ENCODE peak calls at places on chromosome 16, in ten cellular contexts. One of them, this sample, is unnamed.

GRCh38 chr16:19655242-19655777 is 62.7 kb downstream of the KNOP1 start:
- DNase-seq in thyroid gland: no peak
- DNase-seq in Peyer's patch: no peak
- DNase-seq in transverse colon: no peak
- DNase-seq in breast epithelium: no peak
- DNase-seq in tibial nerve: no peak
- DNase-seq in HCT116: no peak
- DNase-seq in A549: no peak
- DNase-seq in H54: no peak
- DNase-seq in stomach: no peak
- DNase-seq in this sample: no peak

GRCh38 chr16:22220076-22220453 is 14.0 kb downstream of the EEF2K start:
- DNase-seq in thyroid gland: no peak
- DNase-seq in breast epithelium: no peak
- DNase-seq in transverse colon: peak
- DNase-seq in H54: no peak
- DNase-seq in Peyer's patch: no peak
- DNase-seq in HCT116: no peak
- DNase-seq in tibial nerve: no peak
- DNase-seq in stomach: no peak
- DNase-seq in A549: no peak
- DNase-seq in this sample: no peak

GRCh38 chr16:23324727-23325126 is 22.6 kb downstream of the SCNN1B start:
- DNase-seq in tibial nerve: peak
- DNase-seq in Peyer's patch: no peak
- DNase-seq in A549: no peak
- DNase-seq in breast epithelium: peak
- DNase-seq in transverse colon: peak
- DNase-seq in HCT116: no peak
- DNase-seq in stomach: peak
- DNase-seq in H54: no peak
- DNase-seq in thyroid gland: peak
- DNase-seq in this sample: no peak

GRCh38 chr16:53058441-53058840 is 3.6 kb downstream of the CHD9 start:
- DNase-seq in A549: no peak
- DNase-seq in H54: no peak
- DNase-seq in Peyer's patch: no peak
- DNase-seq in breast epithelium: no peak
- DNase-seq in HCT116: no peak
- DNase-seq in stomach: no peak
- DNase-seq in thyroid gland: peak
- DNase-seq in transverse colon: no peak
- DNase-seq in tibial nerve: no peak
- DNase-seq in this sample: no peak

GRCh38 chr16:75264999-75265910 is 13.8 kb upstream of the BCAR1 start:
- DNase-seq in breast epithelium: no peak
- DNase-seq in H54: no peak
- DNase-seq in tibial nerve: no peak
- DNase-seq in transverse colon: peak
- DNase-seq in HCT116: no peak
- DNase-seq in thyroid gland: peak
- DNase-seq in stomach: peak
- DNase-seq in Peyer's patch: no peak
- DNase-seq in A549: no peak
- DNase-seq in this sample: peak

GRCh38 chr16:88957887-88958577 is 19.0 kb downstream of the CBFA2T3 start:
- DNase-seq in breast epithelium: no peak
- DNase-seq in HCT116: no peak
- DNase-seq in Peyer's patch: peak
- DNase-seq in A549: no peak
- DNase-seq in thyroid gland: no peak
- DNase-seq in tibial nerve: no peak
- DNase-seq in transverse colon: no peak
- DNase-seq in H54: no peak
- DNase-seq in stomach: no peak
- DNase-seq in this sample: no peak

GRCh38 chr16:66578596-66579531 is at the start of gene CMTM2:
- DNase-seq in thyroid gland: no peak
- DNase-seq in breast epithelium: no peak
- DNase-seq in HCT116: no peak
- DNase-seq in stomach: no peak
- DNase-seq in Peyer's patch: no peak
- DNase-seq in transverse colon: no peak
- DNase-seq in tibial nerve: no peak
- DNase-seq in A549: no peak
- DNase-seq in H54: no peak
- DNase-seq in this sample: peak

GRCh38 chr16:87765473-87765775 is 362 bp downstream of the KLHDC4 start:
- DNase-seq in stomach: no peak
- DNase-seq in tibial nerve: no peak
- DNase-seq in breast epithelium: no peak
- DNase-seq in transverse colon: peak
- DNase-seq in thyroid gland: no peak
- DNase-seq in Peyer's patch: peak
- DNase-seq in H54: peak
- DNase-seq in A549: no peak
- DNase-seq in HCT116: no peak
- DNase-seq in this sample: peak

GRCh38 chr16:1991588-1992474 is 2.1 kb downstream of the SYNGR3 start:
- DNase-seq in transverse colon: peak
- DNase-seq in tibial nerve: peak
- DNase-seq in thyroid gland: peak
- DNase-seq in A549: peak
- DNase-seq in HCT116: peak
- DNase-seq in stomach: peak
- DNase-seq in H54: no peak
- DNase-seq in Peyer's patch: peak
- DNase-seq in breast epithelium: peak
- DNase-seq in this sample: peak

GRCh38 chr16:23389201-23389600 is 63.8 kb downstream of the COG7 start:
- DNase-seq in HCT116: no peak
- DNase-seq in A549: no peak
- DNase-seq in thyroid gland: no peak
- DNase-seq in tibial nerve: no peak
- DNase-seq in Peyer's patch: no peak
- DNase-seq in transverse colon: no peak
- DNase-seq in stomach: no peak
- DNase-seq in H54: no peak
- DNase-seq in breast epithelium: no peak
- DNase-seq in this sample: no peak

GRCh38 chr16:27321013-27321960 is 7.5 kb downstream of the IL4R start:
- DNase-seq in breast epithelium: no peak
- DNase-seq in A549: no peak
- DNase-seq in thyroid gland: no peak
- DNase-seq in Peyer's patch: no peak
- DNase-seq in HCT116: no peak
- DNase-seq in transverse colon: no peak
- DNase-seq in H54: peak
- DNase-seq in stomach: no peak
- DNase-seq in tibial nerve: no peak
- DNase-seq in this sample: no peak

GRCh38 chr16:89905511-89906140 is 13.0 kb upstream of the MC1R start:
- DNase-seq in transverse colon: no peak
- DNase-seq in HCT116: no peak
- DNase-seq in thyroid gland: no peak
- DNase-seq in H54: no peak
- DNase-seq in tibial nerve: no peak
- DNase-seq in breast epithelium: no peak
- DNase-seq in stomach: no peak
- DNase-seq in Peyer's patch: no peak
- DNase-seq in A549: no peak
- DNase-seq in this sample: no peak

GRCh38 chr16:14320406-14320805 is 249.3 kb downstream of the MRTFB start:
- DNase-seq in H54: no peak
- DNase-seq in breast epithelium: no peak
- DNase-seq in HCT116: no peak
- DNase-seq in stomach: no peak
- DNase-seq in thyroid gland: no peak
- DNase-seq in A549: no peak
- DNase-seq in tibial nerve: no peak
- DNase-seq in transverse colon: no peak
- DNase-seq in Peyer's patch: no peak
- DNase-seq in this sample: no peak
- TF ChIP-seq POLR2A in H54: no peak
- TF ChIP-seq POLR2A in breast epithelium: no peak
- TF ChIP-seq POLR2A in HCT116: no peak
- TF ChIP-seq POLR2A in stomach: no peak
- TF ChIP-seq POLR2A in thyroid gland: no peak
- TF ChIP-seq POLR2A in A549: no peak
- TF ChIP-seq POLR2A in tibial nerve: no peak
- TF ChIP-seq POLR2A in transverse colon: no peak
- TF ChIP-seq POLR2A in Peyer's patch: no peak
- TF ChIP-seq POLR2A in this sample: no peak

DNA sequence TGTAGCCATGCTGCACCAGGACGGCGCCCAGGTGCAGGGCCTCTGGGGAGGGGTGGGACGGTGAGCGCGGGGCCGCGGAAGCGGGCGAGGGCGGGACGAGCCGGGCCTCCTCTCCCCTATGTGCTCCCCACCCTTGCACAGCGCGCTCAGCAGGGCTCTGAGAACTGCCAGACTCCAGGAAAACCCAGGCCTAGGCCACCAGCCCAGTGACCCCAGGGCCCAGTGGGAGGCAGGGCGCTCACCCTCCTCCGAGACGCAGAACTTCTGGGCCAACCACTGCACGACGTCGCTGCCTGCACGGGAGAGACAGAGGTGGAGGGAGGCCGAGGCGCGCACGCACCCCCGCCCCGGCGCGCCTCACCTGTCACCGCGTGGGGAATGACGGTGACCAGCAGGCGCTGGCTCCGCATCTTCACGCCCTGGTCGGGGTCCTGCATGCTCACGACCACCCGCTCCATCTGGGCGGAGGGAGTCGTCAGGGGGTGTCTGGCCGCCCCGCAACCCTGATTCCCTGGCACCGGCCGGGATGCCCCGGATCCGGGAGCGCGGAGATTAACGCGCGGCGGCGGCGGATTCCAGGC is 613 bp downstream of the RGS11 start:
- DNase-seq in H54: no peak
- DNase-seq in HCT116: no peak
- DNase-seq in tibial nerve: no peak
- DNase-seq in breast epithelium: no peak
- DNase-seq in stomach: no peak
- DNase-seq in thyroid gland: no peak
- DNase-seq in A549: no peak
- DNase-seq in transverse colon: no peak
- DNase-seq in Peyer's patch: no peak
- DNase-seq in this sample: no peak
- TF ChIP-seq POLR2A in H54: no peak
- TF ChIP-seq POLR2A in HCT116: no peak
- TF ChIP-seq POLR2A in tibial nerve: no peak
- TF ChIP-seq POLR2A in breast epithelium: no peak
- TF ChIP-seq POLR2A in stomach: no peak
- TF ChIP-seq POLR2A in thyroid gland: no peak
- TF ChIP-seq POLR2A in A549: no peak
- TF ChIP-seq POLR2A in transverse colon: no peak
- TF ChIP-seq POLR2A in Peyer's patch: no peak
- TF ChIP-seq POLR2A in this sample: no peak

GRCh38 chr16:30652718-30653117 is 2.0 kb downstream of the PRR14 start:
- DNase-seq in A549: no peak
- DNase-seq in tibial nerve: no peak
- DNase-seq in Peyer's patch: no peak
- DNase-seq in thyroid gland: no peak
- DNase-seq in breast epithelium: no peak
- DNase-seq in stomach: no peak
- DNase-seq in H54: no peak
- DNase-seq in transverse colon: no peak
- DNase-seq in HCT116: no peak
- DNase-seq in this sample: no peak

GRCh38 chr16:30649725-30650368 is 913 bp upstream of the PRR14 start:
- DNase-seq in tibial nerve: peak
- DNase-seq in transverse colon: no peak
- DNase-seq in H54: no peak
- DNase-seq in stomach: no peak
- DNase-seq in HCT116: no peak
- DNase-seq in breast epithelium: peak
- DNase-seq in Peyer's patch: no peak
- DNase-seq in thyroid gland: no peak
- DNase-seq in A549: no peak
- DNase-seq in this sample: no peak

GRCh38 chr16:30651124-30652004 is 604 bp downstream of the PRR14 start:
- DNase-seq in HCT116: no peak
- DNase-seq in transverse colon: peak
- DNase-seq in H54: peak
- DNase-seq in Peyer's patch: peak
- DNase-seq in breast epithelium: no peak
- DNase-seq in thyroid gland: peak
- DNase-seq in A549: peak
- DNase-seq in tibial nerve: peak
- DNase-seq in stomach: peak
- DNase-seq in this sample: peak

GRCh38 chr16:30652005-30652296 is 1.2 kb downstream of the PRR14 start:
- DNase-seq in tibial nerve: no peak
- DNase-seq in breast epithelium: no peak
- DNase-seq in transverse colon: no peak
- DNase-seq in stomach: no peak
- DNase-seq in HCT116: no peak
- DNase-seq in Peyer's patch: no peak
- DNase-seq in H54: no peak
- DNase-seq in thyroid gland: no peak
- DNase-seq in A549: no peak
- DNase-seq in this sample: no peak

DNA sequence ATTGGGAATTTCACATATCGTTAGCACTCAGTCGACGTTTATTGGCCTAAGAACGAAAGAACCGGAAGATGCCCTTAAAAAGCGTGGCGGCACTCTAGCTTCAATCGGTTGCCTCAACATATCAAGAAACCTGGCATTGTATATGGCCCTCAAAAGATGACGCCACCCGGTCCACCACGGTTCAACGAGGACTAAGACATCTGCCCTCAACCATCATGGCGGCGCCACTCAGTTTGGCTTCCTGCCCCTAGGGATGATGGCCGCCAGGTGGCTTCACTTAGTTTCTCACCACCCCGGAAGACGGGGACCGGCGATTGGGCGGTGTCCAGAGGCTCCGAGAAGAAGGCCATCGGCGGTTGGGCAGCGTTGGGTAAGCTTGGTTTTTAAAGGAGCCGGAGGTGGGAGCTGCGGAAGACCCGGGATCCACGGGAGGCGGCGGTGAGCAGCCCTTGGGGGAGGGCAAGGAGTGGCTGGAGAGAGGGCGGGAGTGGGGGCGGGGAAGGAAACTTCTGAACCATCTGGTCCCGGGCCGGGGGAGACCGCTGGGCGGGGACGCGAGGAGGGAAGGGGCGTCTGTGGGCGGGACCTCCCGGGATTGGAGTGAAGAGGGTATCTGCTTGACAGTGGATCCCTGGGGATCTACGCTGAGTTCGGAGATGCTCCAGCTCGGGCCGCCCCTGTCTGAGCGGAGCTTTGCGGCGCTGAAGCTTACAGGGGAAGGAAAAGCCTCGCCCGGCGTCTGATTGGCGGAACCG is at the start of gene PRR14:
- DNase-seq in A549: peak
- DNase-seq in thyroid gland: peak
- DNase-seq in Peyer's patch: peak
- DNase-seq in stomach: peak
- DNase-seq in HCT116: peak
- DNase-seq in breast epithelium: peak
- DNase-seq in transverse colon: peak
- DNase-seq in H54: peak
- DNase-seq in tibial nerve: peak
- DNase-seq in this sample: peak
- TF ChIP-seq POLR2A in A549: no peak
- TF ChIP-seq POLR2A in thyroid gland: peak
- TF ChIP-seq POLR2A in Peyer's patch: no peak
- TF ChIP-seq POLR2A in stomach: no peak
- TF ChIP-seq POLR2A in HCT116: no peak
- TF ChIP-seq POLR2A in breast epithelium: peak
- TF ChIP-seq POLR2A in transverse colon: peak
- TF ChIP-seq POLR2A in H54: no peak
- TF ChIP-seq POLR2A in tibial nerve: peak
- TF ChIP-seq POLR2A in this sample: peak

GRCh38 chr16:31108035-31108793 is at the start of gene BCKDK:
- DNase-seq in transverse colon: peak
- DNase-seq in breast epithelium: no peak
- DNase-seq in stomach: peak
- DNase-seq in thyroid gland: peak
- DNase-seq in A549: peak
- DNase-seq in H54: peak
- DNase-seq in Peyer's patch: peak
- DNase-seq in HCT116: peak
- DNase-seq in tibial nerve: peak
- DNase-seq in this sample: peak
- TF ChIP-seq POLR2A in transverse colon: peak
- TF ChIP-seq POLR2A in breast epithelium: peak
- TF ChIP-seq POLR2A in stomach: no peak
- TF ChIP-seq POLR2A in thyroid gland: peak
- TF ChIP-seq POLR2A in A549: peak
- TF ChIP-seq POLR2A in H54: peak
- TF ChIP-seq POLR2A in Peyer's patch: no peak
- TF ChIP-seq POLR2A in HCT116: peak
- TF ChIP-seq POLR2A in tibial nerve: peak
- TF ChIP-seq POLR2A in this sample: peak